ENCODE peak calls at places on chromosomes 12 and 14, in five cellular contexts. Q is HCT116, Z is GM23248, K is MM.1S, I is SK-N-SH. F is an unnamed sample.

GRCh38 chr12:18400186-18400585 is 138.9 kb downstream of the PIK3C2G start:
- DNase-seq in Q (no peak), Z (no peak), K (no peak), I (no peak), F (no peak)

GRCh38 chr12:124573839-124574786 is 6.7 kb upstream of the NCOR2 start:
- DNase-seq in Q (no peak), Z (no peak), K (no peak), I (no peak), F (no peak)

GRCh38 chr12:121581681-121582439 is 1.0 kb upstream of the KDM2B start:
- DNase-seq in Q (no peak), Z (peak; percentile 87), K (no peak), I (peak; percentile 79), F (no peak)

GRCh38 chr12:116556964-116557706 is 2.0 kb upstream of the MAP1LC3B2 start:
- DNase-seq in Q (no peak), Z (peak; percentile 47), K (no peak), I (no peak), F (no peak)

GRCh38 chr12:121830134-121830533 is 26.3 kb downstream of the SETD1B start:
- DNase-seq in Q (no peak), Z (no peak), K (no peak), I (no peak), F (no peak)

GRCh38 chr12:44846826-44847225 is 29.3 kb downstream of the NELL2 start:
- DNase-seq in Q (no peak), Z (no peak), K (no peak), I (no peak), F (no peak)

GRCh38 chr14:77574446-77575125 is 41.9 kb downstream of the SPTLC2 start:
- DNase-seq in Q (no peak), Z (peak; percentile 33), K (no peak), I (no peak), F (no peak)

GRCh38 chr12:43208627-43209026 is 343.4 kb downstream of the ADAMTS20 start:
- DNase-seq in Q (no peak), Z (peak; percentile 46), K (no peak), I (no peak), F (no peak)

GRCh38 chr12:4069046-4070010 is 196.1 kb upstream of the PARP11 start:
- DNase-seq in Q (no peak), Z (no peak), K (peak; percentile 97), I (no peak), F (no peak)

GRCh38 chr14:63388766-63389431 is 70.2 kb upstream of the GPHB5 start:
- DNase-seq in Q (peak; percentile 21), Z (peak; percentile 76), K (peak; percentile 25), I (peak; percentile 64), F (peak; percentile 78)

GRCh38 chr14:25150934-25151790 is 101.2 kb upstream of the STXBP6 start:
- DNase-seq in Q (peak; percentile 6), Z (peak; percentile 84), K (peak; percentile 42), I (peak; percentile 33), F (peak; percentile 52)

DNA sequence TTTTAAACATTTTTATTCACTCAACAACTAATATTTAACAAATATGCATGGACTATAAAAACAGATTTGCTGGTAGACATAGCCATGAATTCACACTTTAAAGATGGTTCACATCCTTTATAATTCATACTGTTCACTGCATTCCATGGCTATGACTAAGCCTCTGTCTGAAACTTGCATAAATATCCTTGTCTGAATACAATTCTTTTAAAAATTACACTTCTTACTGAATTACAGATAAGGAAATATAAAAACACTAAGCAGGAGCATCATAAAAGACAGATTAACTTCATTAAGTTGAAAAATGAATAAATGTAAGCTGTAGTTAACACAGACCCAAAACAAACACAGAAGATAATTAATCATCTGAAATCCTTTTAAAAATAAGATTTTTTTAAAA is 53.8 kb downstream of the GXYLT1 start:
- DNase-seq in Q (no peak), Z (peak; percentile 74), K (no peak), I (no peak), F (peak; percentile 64)
- TF ChIP-seq EZH2phosphoT487 in Q (no peak), Z (no peak), K (no peak), I (no peak), F (no peak)

DNA sequence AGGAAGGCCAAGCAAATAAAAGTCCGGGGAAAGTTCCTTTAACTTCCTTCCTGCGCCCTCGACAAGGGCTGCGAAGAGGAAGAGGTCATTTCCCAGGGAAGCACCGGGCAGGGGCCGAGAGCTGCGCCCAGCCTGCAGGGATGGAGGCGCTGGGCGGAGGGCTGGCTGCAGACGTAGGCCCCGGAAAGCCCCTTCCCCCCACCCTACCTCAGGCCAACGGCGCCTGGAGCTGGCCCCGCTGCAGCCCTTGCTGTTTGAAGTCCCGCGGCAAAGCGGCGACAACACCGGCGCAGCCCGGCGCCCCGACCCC is 65.0 kb upstream of the PTGR2 start:
- DNase-seq in Q (no peak), Z (peak; percentile 56), K (no peak), I (peak; percentile 83), F (peak; percentile 42)
- H3K9ac ChIP-seq in Q (peak overlapping the region; percentile 73), Z (peak overlapping the region; percentile 97), K (peak overlapping the region; percentile 44), I (peak overlapping the region; percentile 90), F (peak overlapping the region; percentile 89)

DNA sequence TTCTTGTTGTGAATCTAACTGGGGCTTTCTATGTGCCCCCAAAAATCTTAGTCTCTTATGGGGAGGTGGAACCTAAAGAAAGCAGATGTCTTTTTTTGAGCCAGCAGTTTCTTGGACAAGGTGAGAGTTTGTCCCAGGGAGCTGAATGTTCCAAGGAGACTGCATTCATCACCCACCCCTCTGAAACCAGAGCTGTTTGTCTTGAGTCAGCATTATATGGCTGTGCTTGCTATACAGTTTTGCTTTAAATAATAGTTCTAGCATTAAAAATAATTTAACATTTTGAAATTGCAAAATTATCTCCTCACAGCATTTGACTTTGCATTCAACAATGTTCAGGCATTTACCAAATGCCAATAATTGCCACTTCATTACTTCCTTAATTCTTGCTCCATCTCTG is 813.3 kb downstream of the BCL11B start:
- DNase-seq in Q (no peak), Z (no peak), K (no peak), I (no peak), F (no peak)
- H3K9me2 ChIP-seq in Q (no peaks in the 10 kb centered on the region), Z (no peaks in the 10 kb centered on the region), K (no peaks in the 10 kb centered on the region), I (no peaks in the 10 kb centered on the region), F (no peaks in the 10 kb centered on the region)

GRCh38 chr14:90427848-90428426 is 31.1 kb downstream of the CALM1 start:
- DNase-seq in Q (no peak), Z (no peak), K (no peak), I (no peak), F (no peak)

GRCh38 chr14:90426031-90426540 is 29.3 kb downstream of the CALM1 start:
- DNase-seq in Q (no peak), Z (no peak), K (no peak), I (no peak), F (no peak)

GRCh38 chr14:90425480-90425879 is 28.7 kb downstream of the CALM1 start:
- DNase-seq in Q (no peak), Z (no peak), K (no peak), I (no peak), F (no peak)

GRCh38 chr14:90424686-90425255 is 27.9 kb downstream of the CALM1 start:
- DNase-seq in Q (no peak), Z (no peak), K (no peak), I (no peak), F (no peak)

DNA sequence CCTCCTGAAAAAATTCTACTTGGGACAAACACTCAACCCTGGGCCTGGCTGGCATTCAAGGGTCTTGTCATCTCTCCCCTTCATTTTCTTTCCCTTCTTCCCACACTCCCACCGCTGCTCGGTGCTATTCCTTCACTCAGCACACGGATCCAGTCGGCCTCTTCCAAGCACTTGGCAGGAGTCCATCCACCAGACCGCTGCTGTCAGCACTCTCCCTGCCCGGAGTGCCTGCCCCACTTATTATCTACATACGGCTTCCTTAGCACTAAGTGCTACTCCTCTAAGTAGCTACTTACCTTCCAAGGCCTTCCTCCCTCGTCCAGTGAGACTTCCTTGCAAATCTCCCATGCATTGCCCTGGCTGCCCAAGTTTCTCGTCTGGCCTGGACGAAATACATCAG is 29.8 kb downstream of the CALM1 start:
- DNase-seq in Q (no peak), Z (peak; percentile 20), K (no peak), I (peak; percentile 60), F (no peak)
- TF ChIP-seq EZH2phosphoT487 in Q (no peak), Z (no peak), K (no peak), I (no peak), F (no peak)

GRCh38 chr12:630656-631632 is 32.3 kb downstream of the NINJ2 start:
- DNase-seq in Q (no peak), Z (no peak), K (peak; percentile 93), I (no peak), F (no peak)

GRCh38 chr12:633731-634130 is 29.5 kb downstream of the NINJ2 start:
- DNase-seq in Q (no peak), Z (peak; percentile 18), K (no peak), I (no peak), F (no peak)

GRCh38 chr12:627863-628805 is 35.1 kb downstream of the NINJ2 start:
- DNase-seq in Q (no peak), Z (no peak), K (no peak), I (no peak), F (no peak)

GRCh38 chr12:636632-637031 is 26.6 kb downstream of the NINJ2 start:
- DNase-seq in Q (no peak), Z (no peak), K (no peak), I (no peak), F (no peak)

DNA sequence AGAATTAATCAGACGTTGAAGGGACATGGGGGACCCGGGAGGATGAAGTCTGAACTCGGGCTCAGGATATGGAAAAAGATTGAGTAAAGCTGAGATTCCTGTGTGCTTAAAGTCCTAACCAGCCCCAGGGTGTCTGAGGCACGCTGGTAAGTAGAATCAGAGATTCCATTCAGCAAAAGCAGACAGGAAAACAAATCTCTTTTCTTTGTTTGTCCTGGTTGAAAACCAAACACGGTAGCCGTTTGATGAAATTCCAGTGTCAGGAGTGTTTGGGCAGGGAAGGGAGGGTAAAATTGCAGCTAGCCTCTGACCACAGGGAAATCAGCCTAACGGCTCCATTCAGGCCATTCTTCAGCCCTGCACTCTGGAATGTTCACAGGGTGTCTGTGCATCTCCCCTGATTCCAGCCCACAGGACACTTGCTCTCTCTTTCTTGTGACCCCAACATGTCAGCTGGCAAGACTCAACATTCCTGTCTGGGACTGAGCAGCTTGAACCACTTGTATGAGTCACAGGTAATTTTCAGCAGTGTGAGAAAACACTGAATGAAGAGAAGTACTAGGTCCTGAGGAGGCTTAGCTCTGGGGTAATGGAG is 31.0 kb downstream of the NINJ2 start:
- DNase-seq in Q (no peak), Z (peak; percentile 92), K (no peak), I (no peak), F (peak; percentile 72)
- H3K9ac ChIP-seq in Q (peak overlapping the region; percentile 8), Z (peak overlapping the region; percentile 60), K (no peak overlapping the region), I (peak overlapping the region; percentile 44), F (no peak overlapping the region)

GRCh38 chr12:72578327-72578726 is 306.2 kb downstream of the TRHDE start:
- DNase-seq in Q (no peak), Z (no peak), K (no peak), I (no peak), F (no peak)
- H3K9me2 ChIP-seq in Q (no peaks in the 10 kb centered on the region), Z (no peaks in the 10 kb centered on the region), K (no peaks in the 10 kb centered on the region), I (peaks cover 5% of the 10 kb centered on the region), F (no peaks in the 10 kb centered on the region)

DNA sequence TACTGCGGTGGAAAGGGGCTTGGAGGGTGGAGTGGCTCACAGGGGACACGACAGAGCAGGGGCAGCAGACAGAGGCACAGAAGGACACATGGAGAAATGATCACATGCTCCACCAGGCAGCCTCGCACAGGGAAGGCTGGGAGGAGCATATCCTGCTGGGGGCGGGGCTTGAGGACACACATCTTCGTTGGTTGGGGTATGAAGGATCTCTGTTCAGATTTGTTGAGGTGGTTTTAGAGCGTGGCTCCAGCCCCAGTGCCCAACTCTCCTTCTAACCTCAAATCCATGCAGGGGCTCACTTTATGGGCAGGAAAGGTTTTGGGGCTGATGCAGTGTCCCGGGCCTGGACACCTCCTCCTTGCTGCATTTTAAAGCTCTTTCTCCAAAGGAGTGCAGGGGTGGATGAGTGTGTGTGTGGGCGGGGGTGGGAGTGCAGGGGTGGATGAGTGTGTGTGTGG is 741 bp upstream of the P3H3 start:
- DNase-seq in Q (peak; percentile 69), Z (peak; percentile 90), K (no peak), I (peak; percentile 92), F (peak; percentile 60)
- TF ChIP-seq EZH2phosphoT487 in Q (no peak), Z (no peak), K (no peak), I (no peak), F (no peak)